ENCODE peak calls at places on chromosome 22, in nine cellular contexts. D is pancreas, O is endothelial cell of umbilical vein, N is PC-3, T is IMR-90, H is hepatocyte, X is heart left ventricle, L is BJ, S is GM06990. P is an unnamed sample.

GRCh38 chr22:23984430-23984829 is 4.5 kb downstream of the GSTT2 start:
- DNase-seq in O (peak; percentile 34), D (no peak), T (peak; percentile 38), S (no peak), X (no peak), H (no peak), N (no peak), L (no peak), P (peak; percentile 12)

GRCh38 chr22:41598081-41598480 is 8.4 kb upstream of the PMM1 start:
- DNase-seq in D (no peak), S (no peak), L (no peak), O (peak; percentile 67), T (peak; percentile 88), N (peak; percentile 40), H (no peak), X (peak; percentile 28), P (peak; percentile 89)

GRCh38 chr22:36562261-36562835 is 33.4 kb upstream of the EIF3D start:
- DNase-seq in L (no peak), S (no peak), O (peak; percentile 77), D (no peak), N (peak; percentile 59), H (no peak), X (no peak), T (peak; percentile 43), P (peak; percentile 70)

GRCh38 chr22:46578824-46579561 is 41.2 kb upstream of the GRAMD4 start:
- DNase-seq in T (peak; percentile 40), O (no peak), X (peak; percentile 76), D (no peak), S (no peak), N (no peak), H (peak; percentile 56), L (no peak), P (no peak)

GRCh38 chr22:46290121-46290842 is 6.4 kb upstream of the GTSE1 start:
- DNase-seq in N (no peak), X (no peak), S (no peak), L (no peak), T (no peak), O (no peak), H (no peak), D (no peak), P (no peak)

GRCh38 chr22:46043816-46044717 is 67.1 kb upstream of the WNT7B start:
- DNase-seq in D (no peak), H (no peak), T (no peak), N (peak; percentile 63), L (no peak), S (no peak), X (no peak), O (peak; percentile 37), P (no peak)

GRCh38 chr22:22357024-22357868 is 112.7 kb downstream of the VPREB1 start:
- DNase-seq in L (no peak), H (peak; percentile 91), O (peak; percentile 50), S (peak; percentile 88), D (peak; percentile 75), N (peak; percentile 74), X (peak; percentile 70), T (peak; percentile 43), P (peak; percentile 60)

GRCh38 chr22:42560781-42561180 is 7.0 kb downstream of the SERHL2 start:
- DNase-seq in N (no peak), X (no peak), O (no peak), H (no peak), D (no peak), T (no peak), L (no peak), S (no peak), P (peak; percentile 6)

DNA sequence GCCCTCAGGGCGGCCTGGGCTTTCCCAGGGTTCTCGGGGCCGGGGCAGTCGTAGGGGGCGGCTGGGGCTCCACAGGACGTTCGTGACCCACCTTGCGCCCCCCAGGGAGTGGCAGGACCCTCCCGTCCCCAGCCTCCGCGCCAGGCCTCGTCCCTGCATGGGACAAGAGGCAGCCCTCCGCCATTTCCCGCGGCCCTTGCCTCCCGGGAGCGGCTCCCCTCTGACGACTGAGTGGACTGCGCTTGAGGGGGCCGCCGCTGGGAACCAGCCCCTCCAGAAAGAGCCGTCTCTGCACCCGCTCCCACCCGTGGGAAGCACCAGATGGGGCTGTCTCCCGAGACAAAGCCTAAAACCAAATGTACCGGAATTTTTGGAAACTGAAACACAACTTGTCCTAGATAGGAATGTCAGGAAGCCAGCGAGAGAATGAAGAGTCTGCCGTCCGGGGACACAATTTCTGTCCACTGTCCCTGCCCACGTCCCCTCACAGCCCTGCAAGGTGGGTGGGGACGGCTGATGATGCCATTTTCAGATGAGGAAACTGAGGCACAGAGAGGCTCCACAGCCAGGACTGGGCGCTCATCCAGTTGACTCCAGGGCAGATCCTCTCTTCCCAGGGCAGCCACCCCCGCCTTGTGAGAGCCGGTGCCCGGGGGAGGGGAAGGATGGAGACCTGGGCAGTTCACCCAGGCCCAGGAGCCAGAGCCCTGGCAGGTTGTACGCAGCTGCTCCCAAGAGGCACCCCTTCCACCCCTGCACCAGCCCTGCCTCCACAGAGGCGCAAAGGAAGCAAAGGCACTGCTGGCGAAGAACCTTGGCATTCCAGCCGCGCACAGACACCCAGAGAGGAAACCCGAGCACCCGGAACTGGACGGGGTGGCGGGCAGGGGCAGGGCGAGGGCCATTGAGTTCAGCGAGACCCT is 18.1 kb upstream of the PICK1 start:
- DNase-seq in H (no peak), L (no peak), S (no peak), D (peak; percentile 38), X (peak; percentile 70), N (no peak), O (no peak), T (no peak), P (no peak)
- TF ChIP-seq CTCF in H (no peak), L (no peak), S (no peak), D (no peak), X (no peak), N (no peak), O (no peak), T (no peak), P (no peak)

GRCh38 chr22:50567721-50568252 is 5.1 kb upstream of the SYCE3 start:
- DNase-seq in O (no peak), L (no peak), N (no peak), H (no peak), D (no peak), X (no peak), S (no peak), T (no peak), P (no peak)

GRCh38 chr22:50570861-50571260 is 7.4 kb downstream of the CPT1B start:
- DNase-seq in S (no peak), O (no peak), D (no peak), L (no peak), T (no peak), X (no peak), N (no peak), H (no peak), P (no peak)

GRCh38 chr22:50569896-50570535 is 7.3 kb upstream of the SYCE3 start:
- DNase-seq in N (no peak), O (no peak), S (no peak), T (no peak), L (no peak), X (peak; percentile 44), H (no peak), D (peak; percentile 57), P (no peak)

GRCh38 chr22:50569041-50569459 is 6.3 kb upstream of the SYCE3 start:
- DNase-seq in X (no peak), S (no peak), N (no peak), H (peak; percentile 55), O (no peak), D (peak; percentile 76), T (no peak), L (no peak), P (no peak)

GRCh38 chr22:50568626-50569025 is 5.9 kb upstream of the SYCE3 start:
- DNase-seq in X (no peak), S (no peak), H (no peak), N (no peak), O (no peak), D (no peak), L (no peak), T (no peak), P (peak; percentile 42)
- H3K36me3 ChIP-seq in X (no peaks in the 10 kb centered on the region), S (peaks cover 37% of the 10 kb centered on the region), H (no peaks in the 10 kb centered on the region), N (no peaks in the 10 kb centered on the region), O (no peaks in the 10 kb centered on the region), D (no peaks in the 10 kb centered on the region), L (peaks cover 1% of the 10 kb centered on the region), T (no peaks in the 10 kb centered on the region), P (peaks cover 1% of the 10 kb centered on the region)

GRCh38 chr22:50694766-50695420 is 22.3 kb downstream of the SHANK3 start:
- DNase-seq in S (no peak), X (peak; percentile 56), O (no peak), N (no peak), D (peak; percentile 52), T (no peak), H (no peak), L (no peak), P (no peak)

GRCh38 chr22:50688448-50688847 is 15.8 kb downstream of the SHANK3 start:
- DNase-seq in H (no peak), O (no peak), D (peak; percentile 37), N (no peak), X (peak; percentile 32), S (no peak), L (no peak), T (no peak), P (no peak)

GRCh38 chr22:50693462-50693861 is 20.8 kb downstream of the SHANK3 start:
- DNase-seq in X (no peak), D (no peak), O (no peak), L (no peak), N (no peak), T (no peak), H (no peak), S (no peak), P (no peak)

GRCh38 chr22:50694099-50694498 is 21.5 kb downstream of the SHANK3 start:
- DNase-seq in X (no peak), L (no peak), N (peak; percentile 25), T (peak; percentile 25), S (no peak), O (no peak), D (no peak), H (no peak), P (peak; percentile 28)

DNA sequence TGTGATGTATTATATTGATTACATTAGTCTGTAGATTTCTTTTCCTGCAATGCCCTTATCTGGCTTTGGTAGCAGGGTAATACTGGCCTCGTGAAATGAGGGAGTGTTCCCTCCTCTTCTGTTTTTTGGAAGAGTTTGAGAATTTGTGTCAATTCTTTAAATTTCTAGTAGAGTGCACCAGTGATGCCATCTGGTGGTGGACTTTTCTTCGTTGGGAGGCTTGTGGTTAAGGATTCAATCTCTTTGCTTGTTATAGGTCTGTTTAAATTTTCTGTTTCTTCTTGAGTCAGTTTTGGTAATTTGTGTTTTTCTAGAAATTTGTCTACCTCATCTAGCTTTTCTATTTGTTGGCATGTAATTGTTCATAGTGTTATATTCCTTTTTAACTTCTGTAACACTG is 18.9 kb downstream of the SHANK3 start:
- DNase-seq in X (no peak), T (peak; percentile 44), L (no peak), H (no peak), D (no peak), S (no peak), O (peak; percentile 61), N (peak; percentile 62), P (peak; percentile 30)
- TF ChIP-seq CTCF in X (peak; percentile 33), T (peak; percentile 60), L (peak; percentile 57), H (peak; percentile 54), D (no peak), S (peak; percentile 56), O (peak; percentile 47), N (peak; percentile 80), P (peak; percentile 50)

DNA sequence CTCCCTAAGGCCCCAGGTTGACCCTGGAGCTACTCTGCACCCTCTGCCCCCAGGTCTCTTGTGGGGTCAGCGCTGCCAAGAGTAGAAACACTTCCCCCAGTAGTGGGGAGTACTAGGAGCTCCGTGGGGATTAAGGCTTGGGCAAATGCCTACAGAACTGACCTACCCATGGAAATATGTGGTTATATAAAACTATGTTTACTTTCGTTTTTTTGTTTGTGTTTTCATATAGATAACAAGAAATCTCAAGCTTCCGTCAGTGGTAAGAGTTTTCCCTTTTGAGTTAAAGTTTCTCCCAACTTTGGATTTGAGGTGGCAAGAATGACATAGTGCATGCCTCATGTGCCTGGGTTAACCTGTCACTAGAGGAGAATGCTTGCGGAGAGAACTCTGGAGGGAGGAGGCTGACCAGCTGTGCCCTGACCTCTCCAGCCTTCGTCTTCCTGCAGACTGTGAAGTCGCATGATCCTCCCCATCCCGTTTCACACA is 45.5 kb downstream of the MED15 start:
- DNase-seq in H (peak; percentile 55), X (peak; percentile 8), S (no peak), O (peak; percentile 91), D (no peak), N (no peak), L (no peak), T (peak; percentile 83), P (no peak)
- H3K36me3 ChIP-seq in H (no peaks in the 10 kb centered on the region), X (no peaks in the 10 kb centered on the region), S (peaks cover 30% of the 10 kb centered on the region), O (peaks cover 15% of the 10 kb centered on the region), D (no peaks in the 10 kb centered on the region), N (peaks cover 37% of the 10 kb centered on the region), L (peaks cover 20% of the 10 kb centered on the region), T (peaks cover 48% of the 10 kb centered on the region), P (peaks cover 41% of the 10 kb centered on the region)

P was measured in bronchial epithelial cell.